ENCODE peak calls at places on chromosomes 13 and 19, in eight cellular contexts. M is stimulated activated CD4-positive, alpha-beta T cell treated with anti-CD3 and anti-CD28 coated beads, Interleukin-1b, Interleukin-23, amount 100 ng/mL, for 4 hours; U is mesenteric fat pad; Z is AG04450; B is GM20000; N is DMS153; C is heart left ventricle; P is stimulated activated CD8-positive, alpha-beta memory T cell treated with anti-CD3 and anti-CD28 coated beads, Interleukin-2, amount 100 ng/mL, for 48 hours. F is an unnamed sample.

GRCh38 chr13:21987793-21988192 is 316.9 kb downstream of the FGF9 start:
- DNase-seq in N (no peak), C (no peak), U (no peak), Z (no peak), P (no peak), B (no peak), M (no peak), F (no peak)

GRCh38 chr19:37551123-37551993 is 43.2 kb downstream of the ZNF571 start:
- DNase-seq in Z (peak; percentile 7), U (no peak), N (no peak), C (peak; percentile 70), M (peak; percentile 34), B (peak; percentile 91), P (peak; percentile 12), F (no peak)

GRCh38 chr19:17402982-17403855 is 2.2 kb downstream of the BST2 start:
- DNase-seq in U (no peak), B (peak; percentile 83), Z (no peak), C (peak; percentile 49), M (peak; percentile 46), P (peak; percentile 41), N (no peak), F (no peak)

GRCh38 chr19:47613165-47614146 is 4.5 kb downstream of the BICRA start:
- DNase-seq in M (no peak), C (no peak), Z (peak; percentile 41), B (no peak), P (no peak), U (no peak), N (no peak), F (no peak)

GRCh38 chr13:30859326-30859725 is 46.7 kb upstream of the MEDAG start:
- DNase-seq in N (no peak), M (no peak), Z (no peak), U (peak; percentile 72), P (no peak), B (no peak), C (no peak), F (no peak)

GRCh38 chr13:25886438-25887214 is 165.2 kb downstream of the SHISA2 start:
- DNase-seq in B (no peak), N (no peak), P (no peak), Z (peak; percentile 27), C (no peak), M (no peak), U (no peak), F (no peak)

GRCh38 chr19:42254083-42254849 is 662 bp downstream of the ERF start:
- DNase-seq in U (no peak), Z (no peak), M (peak; percentile 75), P (peak; percentile 68), C (peak; percentile 74), B (peak; percentile 79), N (no peak), F (peak; percentile 62)

GRCh38 chr13:21137696-21138095 is 38.7 kb downstream of the SKA3 start:
- DNase-seq in M (no peak), N (no peak), B (no peak), C (no peak), P (no peak), U (no peak), Z (no peak), F (no peak)

GRCh38 chr13:106241974-106242373 is 293.5 kb downstream of the EFNB2 start:
- DNase-seq in B (no peak), M (no peak), Z (no peak), C (no peak), U (no peak), P (no peak), N (no peak), F (no peak)

GRCh38 chr19:38383743-38384142 is 4.1 kb downstream of the GGN start:
- DNase-seq in P (no peak), M (no peak), Z (no peak), B (no peak), U (no peak), C (no peak), N (no peak), F (no peak)

GRCh38 chr19:35793381-35794165 is 18.2 kb downstream of the ARHGAP33 start:
- DNase-seq in N (no peak), Z (no peak), U (no peak), M (no peak), P (no peak), B (no peak), C (no peak), F (no peak)